ENCODE peak calls at places on chromosomes 16 and 17, in seven cellular contexts. One of them, this sample, is unnamed.

GRCh38 chr17:68403122-68403521 is 54.2 kb downstream of the WIPI1 start:
- DNase-seq in HCT116: no peak
- DNase-seq in fibroblast of mammary gland: no peak
- DNase-seq in fibroblast of lung: no peak
- DNase-seq in AG10803: no peak
- DNase-seq in AG04450: no peak
- DNase-seq in CD4-positive, alpha-beta T cell: no peak
- DNase-seq in this sample: peak

GRCh38 chr17:62916684-62917571 is 49.1 kb upstream of the TANC2 start:
- DNase-seq in HCT116: no peak
- DNase-seq in fibroblast of lung: peak
- DNase-seq in AG04450: no peak
- DNase-seq in AG10803: no peak
- DNase-seq in fibroblast of mammary gland: peak
- DNase-seq in CD4-positive, alpha-beta T cell: no peak
- DNase-seq in this sample: peak

GRCh38 chr17:78986048-78986648 is 6.4 kb upstream of the LGALS3BP start:
- DNase-seq in CD4-positive, alpha-beta T cell: peak
- DNase-seq in AG10803: peak
- DNase-seq in HCT116: no peak
- DNase-seq in AG04450: no peak
- DNase-seq in fibroblast of lung: peak
- DNase-seq in fibroblast of mammary gland: peak
- DNase-seq in this sample: peak

GRCh38 chr16:57994778-57995177 is 5.7 kb downstream of the ZNF319 start:
- DNase-seq in fibroblast of lung: no peak
- DNase-seq in CD4-positive, alpha-beta T cell: peak
- DNase-seq in AG10803: peak
- DNase-seq in fibroblast of mammary gland: peak
- DNase-seq in AG04450: no peak
- DNase-seq in HCT116: peak
- DNase-seq in this sample: peak

GRCh38 chr17:15121426-15121825 is 143.7 kb downstream of the PMP22 start:
- DNase-seq in AG04450: no peak
- DNase-seq in AG10803: peak
- DNase-seq in CD4-positive, alpha-beta T cell: no peak
- DNase-seq in fibroblast of mammary gland: peak
- DNase-seq in fibroblast of lung: no peak
- DNase-seq in HCT116: no peak
- DNase-seq in this sample: no peak

GRCh38 chr17:50949128-50950001 is 83.2 kb upstream of the TOB1 start:
- DNase-seq in AG10803: no peak
- DNase-seq in fibroblast of lung: no peak
- DNase-seq in AG04450: no peak
- DNase-seq in HCT116: no peak
- DNase-seq in fibroblast of mammary gland: no peak
- DNase-seq in CD4-positive, alpha-beta T cell: no peak
- DNase-seq in this sample: no peak

GRCh38 chr16:56279132-56279531 is 87.8 kb downstream of the GNAO1 start:
- DNase-seq in CD4-positive, alpha-beta T cell: peak
- DNase-seq in fibroblast of mammary gland: no peak
- DNase-seq in AG10803: no peak
- DNase-seq in HCT116: no peak
- DNase-seq in AG04450: no peak
- DNase-seq in fibroblast of lung: no peak
- DNase-seq in this sample: no peak

GRCh38 chr16:29231231-29231630 is 175.3 kb downstream of the NPIPB11 start:
- DNase-seq in CD4-positive, alpha-beta T cell: no peak
- DNase-seq in fibroblast of lung: peak
- DNase-seq in fibroblast of mammary gland: peak
- DNase-seq in AG04450: no peak
- DNase-seq in AG10803: peak
- DNase-seq in HCT116: no peak
- DNase-seq in this sample: peak

GRCh38 chr16:10180771-10181163 is 1.5 kb downstream of the GRIN2A start:
- DNase-seq in HCT116: no peak
- DNase-seq in fibroblast of mammary gland: no peak
- DNase-seq in fibroblast of lung: peak
- DNase-seq in AG10803: no peak
- DNase-seq in AG04450: no peak
- DNase-seq in CD4-positive, alpha-beta T cell: no peak
- DNase-seq in this sample: no peak

GRCh38 chr17:56822725-56823124 is 11.0 kb downstream of the C17orf67 start:
- DNase-seq in CD4-positive, alpha-beta T cell: no peak
- DNase-seq in AG04450: no peak
- DNase-seq in fibroblast of lung: no peak
- DNase-seq in HCT116: no peak
- DNase-seq in fibroblast of mammary gland: no peak
- DNase-seq in AG10803: no peak
- DNase-seq in this sample: no peak

GRCh38 chr16:79210629-79211028 is 389.9 kb downstream of the MAF start:
- DNase-seq in CD4-positive, alpha-beta T cell: no peak
- DNase-seq in AG10803: no peak
- DNase-seq in fibroblast of lung: no peak
- DNase-seq in HCT116: no peak
- DNase-seq in fibroblast of mammary gland: no peak
- DNase-seq in AG04450: no peak
- DNase-seq in this sample: no peak

GRCh38 chr17:2056221-2057129 is 1.6 kb downstream of the HIC1 start:
- DNase-seq in AG04450: no peak
- DNase-seq in fibroblast of lung: peak
- DNase-seq in HCT116: no peak
- DNase-seq in CD4-positive, alpha-beta T cell: peak
- DNase-seq in AG10803: peak
- DNase-seq in fibroblast of mammary gland: no peak
- DNase-seq in this sample: peak

GRCh38 chr16:68335175-68335574 is 24.4 kb downstream of the PRMT7 start:
- DNase-seq in fibroblast of lung: peak
- DNase-seq in CD4-positive, alpha-beta T cell: no peak
- DNase-seq in HCT116: no peak
- DNase-seq in fibroblast of mammary gland: peak
- DNase-seq in AG10803: peak
- DNase-seq in AG04450: no peak
- DNase-seq in this sample: peak

GRCh38 chr16:3038256-3038655 is 1.5 kb upstream of the BICDL2 start:
- DNase-seq in AG10803: no peak
- DNase-seq in HCT116: no peak
- DNase-seq in CD4-positive, alpha-beta T cell: no peak
- DNase-seq in fibroblast of lung: no peak
- DNase-seq in AG04450: no peak
- DNase-seq in fibroblast of mammary gland: no peak
- DNase-seq in this sample: no peak

GRCh38 chr16:81035975-81036750 is 521 bp downstream of the ATMIN start:
- DNase-seq in HCT116: no peak
- DNase-seq in CD4-positive, alpha-beta T cell: peak
- DNase-seq in AG10803: peak
- DNase-seq in fibroblast of mammary gland: peak
- DNase-seq in fibroblast of lung: peak
- DNase-seq in AG04450: no peak
- DNase-seq in this sample: peak

GRCh38 chr17:56830726-56831363 is 2.9 kb downstream of the C17orf67 start:
- DNase-seq in HCT116: no peak
- DNase-seq in AG04450: no peak
- DNase-seq in CD4-positive, alpha-beta T cell: no peak
- DNase-seq in fibroblast of lung: no peak
- DNase-seq in AG10803: no peak
- DNase-seq in fibroblast of mammary gland: no peak
- DNase-seq in this sample: no peak

GRCh38 chr17:28896884-28897768 is at the start of gene FLOT2:
- DNase-seq in AG10803: peak
- DNase-seq in AG04450: no peak
- DNase-seq in CD4-positive, alpha-beta T cell: peak
- DNase-seq in HCT116: no peak
- DNase-seq in fibroblast of lung: peak
- DNase-seq in fibroblast of mammary gland: peak
- DNase-seq in this sample: peak

GRCh38 chr16:6133009-6133408 is 1035.4 kb upstream of the EEF2KMT start:
- DNase-seq in fibroblast of mammary gland: no peak
- DNase-seq in CD4-positive, alpha-beta T cell: no peak
- DNase-seq in fibroblast of lung: no peak
- DNase-seq in AG10803: no peak
- DNase-seq in HCT116: no peak
- DNase-seq in AG04450: no peak
- DNase-seq in this sample: no peak

GRCh38 chr16:35730251-35730650 is 2270.8 kb downstream of the TP53TG3F start:
- DNase-seq in HCT116: no peak
- DNase-seq in CD4-positive, alpha-beta T cell: no peak
- DNase-seq in fibroblast of mammary gland: no peak
- DNase-seq in AG10803: no peak
- DNase-seq in AG04450: no peak
- DNase-seq in fibroblast of lung: no peak
- DNase-seq in this sample: no peak

GRCh38 chr16:70162041-70162451 is 11.5 kb upstream of the CLEC18C start:
- DNase-seq in HCT116: no peak
- DNase-seq in CD4-positive, alpha-beta T cell: no peak
- DNase-seq in fibroblast of lung: peak
- DNase-seq in AG04450: peak
- DNase-seq in AG10803: peak
- DNase-seq in fibroblast of mammary gland: peak
- DNase-seq in this sample: peak

GRCh38 chr17:75457047-75457654 is 716 bp downstream of the TMEM94 start:
- DNase-seq in fibroblast of mammary gland: peak
- DNase-seq in CD4-positive, alpha-beta T cell: no peak
- DNase-seq in fibroblast of lung: peak
- DNase-seq in AG04450: no peak
- DNase-seq in AG10803: peak
- DNase-seq in HCT116: no peak
- DNase-seq in this sample: peak

GRCh38 chr16:57892041-57892440 is 78.9 kb downstream of the CNGB1 start:
- DNase-seq in AG10803: peak
- DNase-seq in HCT116: no peak
- DNase-seq in AG04450: no peak
- DNase-seq in fibroblast of lung: peak
- DNase-seq in fibroblast of mammary gland: peak
- DNase-seq in CD4-positive, alpha-beta T cell: no peak
- DNase-seq in this sample: peak

DNA sequence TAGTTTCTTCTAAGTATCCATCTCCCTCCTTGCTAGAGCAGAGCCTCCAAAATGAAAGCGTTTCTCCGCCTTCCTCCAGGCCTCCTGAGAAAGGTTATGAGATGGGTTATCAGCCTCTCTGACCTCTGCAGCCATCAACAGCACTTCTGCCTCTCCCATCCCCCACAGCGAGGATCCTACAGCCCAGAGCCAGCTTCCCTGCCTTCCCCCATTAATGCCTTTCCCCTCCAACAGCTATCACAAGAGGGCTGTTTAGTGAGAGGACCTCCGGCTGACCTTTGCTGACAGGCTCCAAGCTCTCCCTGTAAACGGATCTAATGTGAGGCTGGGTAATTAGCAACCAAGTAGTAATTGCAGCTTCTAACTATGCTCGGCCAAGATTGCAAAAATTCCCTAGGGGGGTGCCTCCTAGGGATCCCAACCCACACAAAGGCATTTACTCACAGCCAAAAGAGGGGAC is 55.8 kb downstream of the ZFHX3 start:
- DNase-seq in fibroblast of mammary gland: no peak
- DNase-seq in HCT116: no peak
- DNase-seq in AG10803: no peak
- DNase-seq in CD4-positive, alpha-beta T cell: no peak
- DNase-seq in AG04450: no peak
- DNase-seq in fibroblast of lung: no peak
- DNase-seq in this sample: no peak
- TF ChIP-seq CTCF in fibroblast of mammary gland: no peak
- TF ChIP-seq CTCF in HCT116: no peak
- TF ChIP-seq CTCF in AG10803: no peak
- TF ChIP-seq CTCF in CD4-positive, alpha-beta T cell: no peak
- TF ChIP-seq CTCF in AG04450: no peak
- TF ChIP-seq CTCF in fibroblast of lung: no peak
- TF ChIP-seq CTCF in this sample: no peak

GRCh38 chr16:67283039-67283825 is 3.9 kb downstream of the PLEKHG4 start:
- DNase-seq in CD4-positive, alpha-beta T cell: no peak
- DNase-seq in fibroblast of lung: peak
- DNase-seq in HCT116: no peak
- DNase-seq in fibroblast of mammary gland: peak
- DNase-seq in AG04450: no peak
- DNase-seq in AG10803: peak
- DNase-seq in this sample: no peak

GRCh38 chr16:67283826-67284555 is 4.7 kb downstream of the PLEKHG4 start:
- DNase-seq in HCT116: no peak
- DNase-seq in fibroblast of mammary gland: no peak
- DNase-seq in fibroblast of lung: no peak
- DNase-seq in CD4-positive, alpha-beta T cell: no peak
- DNase-seq in AG04450: no peak
- DNase-seq in AG10803: no peak
- DNase-seq in this sample: no peak

GRCh38 chr16:67282447-67282805 is 3.1 kb downstream of the PLEKHG4 start:
- DNase-seq in AG04450: no peak
- DNase-seq in fibroblast of lung: no peak
- DNase-seq in AG10803: no peak
- DNase-seq in CD4-positive, alpha-beta T cell: no peak
- DNase-seq in HCT116: no peak
- DNase-seq in fibroblast of mammary gland: no peak
- DNase-seq in this sample: no peak

GRCh38 chr16:67286441-67287235 is 7.3 kb downstream of the PLEKHG4 start:
- DNase-seq in HCT116: no peak
- DNase-seq in AG10803: no peak
- DNase-seq in fibroblast of mammary gland: peak
- DNase-seq in AG04450: no peak
- DNase-seq in fibroblast of lung: peak
- DNase-seq in CD4-positive, alpha-beta T cell: no peak
- DNase-seq in this sample: no peak

GRCh38 chr16:67284699-67285646 is 5.6 kb downstream of the PLEKHG4 start:
- DNase-seq in HCT116: no peak
- DNase-seq in fibroblast of mammary gland: peak
- DNase-seq in fibroblast of lung: peak
- DNase-seq in AG04450: no peak
- DNase-seq in CD4-positive, alpha-beta T cell: no peak
- DNase-seq in AG10803: no peak
- DNase-seq in this sample: no peak
- TF ChIP-seq CTCF in HCT116: peak
- TF ChIP-seq CTCF in fibroblast of mammary gland: peak
- TF ChIP-seq CTCF in fibroblast of lung: peak
- TF ChIP-seq CTCF in AG04450: peak
- TF ChIP-seq CTCF in CD4-positive, alpha-beta T cell: no peak
- TF ChIP-seq CTCF in AG10803: peak
- TF ChIP-seq CTCF in this sample: peak

DNA sequence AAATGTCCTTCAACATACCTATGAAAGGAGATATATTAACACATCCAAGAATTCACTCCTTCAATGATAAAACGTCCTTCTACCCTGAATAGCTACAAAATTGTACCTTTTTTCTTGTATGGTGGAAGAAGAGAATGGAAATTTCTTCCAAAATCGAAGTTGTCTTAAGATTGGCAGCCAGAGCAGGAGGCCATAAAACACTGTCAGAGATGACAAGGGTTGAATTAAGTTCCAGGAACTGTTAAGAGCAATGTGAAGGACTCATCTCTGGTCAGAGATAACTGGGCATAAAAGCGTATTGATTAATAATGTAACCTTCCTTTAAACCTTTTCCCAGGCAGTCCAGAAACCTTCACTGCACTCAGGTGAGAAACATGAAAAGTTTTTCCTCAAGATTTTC is 12.9 kb upstream of the TOM1L1 start:
- DNase-seq in AG04450: no peak
- DNase-seq in HCT116: no peak
- DNase-seq in AG10803: no peak
- DNase-seq in CD4-positive, alpha-beta T cell: no peak
- DNase-seq in fibroblast of lung: no peak
- DNase-seq in fibroblast of mammary gland: no peak
- DNase-seq in this sample: no peak
- TF ChIP-seq CTCF in AG04450: no peak
- TF ChIP-seq CTCF in HCT116: no peak
- TF ChIP-seq CTCF in AG10803: no peak
- TF ChIP-seq CTCF in CD4-positive, alpha-beta T cell: no peak
- TF ChIP-seq CTCF in fibroblast of lung: no peak
- TF ChIP-seq CTCF in fibroblast of mammary gland: no peak
- TF ChIP-seq CTCF in this sample: no peak

GRCh38 chr17:34081269-34081668 is 173.8 kb upstream of the CCL2 start:
- DNase-seq in AG10803: no peak
- DNase-seq in fibroblast of mammary gland: peak
- DNase-seq in CD4-positive, alpha-beta T cell: no peak
- DNase-seq in HCT116: no peak
- DNase-seq in AG04450: no peak
- DNase-seq in fibroblast of lung: no peak
- DNase-seq in this sample: no peak
- TF ChIP-seq CTCF in AG10803: peak
- TF ChIP-seq CTCF in fibroblast of mammary gland: peak
- TF ChIP-seq CTCF in CD4-positive, alpha-beta T cell: no peak
- TF ChIP-seq CTCF in HCT116: no peak
- TF ChIP-seq CTCF in AG04450: peak
- TF ChIP-seq CTCF in fibroblast of lung: peak
- TF ChIP-seq CTCF in this sample: peak